ENCODE peak calls at places on chromosomes 3 and 15, in nine cellular contexts. K is HuH-7.5, F is ELR, S is T-helper 2 cell, M is memory B cell, H is GM23248, G is psoas muscle, N is AG04450, C is activated gamma-delta T cell treated with Interleukin-2 at 50 U/mL for 16 hours. X is an unnamed sample.

GRCh38 chr3:61687206-61687605 is 125.8 kb downstream of the PTPRG start:
- DNase-seq in K (no peak), F (no peak), S (no peak), M (no peak), H (no peak), G (no peak), N (no peak), C (no peak), X (no peak)

GRCh38 chr3:181711325-181712135 is at the start of gene SOX2:
- DNase-seq in K (peak; percentile 75), F (no peak), S (no peak), M (no peak), H (peak; percentile 55), G (no peak), N (no peak), C (no peak), X (peak; percentile 59)

GRCh38 chr3:152317956-152318355 is 49.2 kb downstream of the MBNL1 start:
- DNase-seq in K (no peak), F (peak; percentile 91), S (no peak), M (no peak), H (peak; percentile 87), G (no peak), N (no peak), C (no peak), X (no peak)

GRCh38 chr3:177282028-177282655 is 84.9 kb upstream of the TBL1XR1 start:
- DNase-seq in K (no peak), F (no peak), S (no peak), M (no peak), H (no peak), G (no peak), N (no peak), C (no peak), X (no peak)

GRCh38 chr3:101195951-101196713 is 124.2 kb downstream of the IMPG2 start:
- DNase-seq in K (no peak), F (peak; percentile 85), S (no peak), M (no peak), H (peak; percentile 80), G (no peak), N (no peak), C (no peak), X (no peak)

GRCh38 chr3:99929409-99930139 is 111.9 kb downstream of the CMSS1 start:
- DNase-seq in K (no peak), F (peak; percentile 13), S (no peak), M (no peak), H (peak; percentile 71), G (peak; percentile 65), N (no peak), C (no peak), X (peak; percentile 55)

GRCh38 chr3:186067360-186068242 is 41.3 kb downstream of the ETV5 start:
- DNase-seq in K (no peak), F (no peak), S (no peak), M (peak; percentile 2), H (no peak), G (no peak), N (no peak), C (no peak), X (no peak)

GRCh38 chr3:16801223-16801622 is 83.5 kb upstream of the PLCL2 start:
- DNase-seq in K (no peak), F (peak; percentile 19), S (no peak), M (no peak), H (no peak), G (no peak), N (no peak), C (no peak), X (no peak)

GRCh38 chr3:44125882-44126281 is 115.8 kb upstream of the TOPAZ1 start:
- DNase-seq in K (no peak), F (no peak), S (no peak), M (no peak), H (peak; percentile 38), G (no peak), N (no peak), C (no peak), X (no peak)

GRCh38 chr15:67107014-67107812 is 41.8 kb downstream of the SMAD3 start:
- DNase-seq in K (no peak), F (peak; percentile 99), S (peak; percentile 58), M (no peak), H (peak; percentile 99), G (peak; percentile 86), N (peak; percentile 97), C (no peak), X (peak; percentile 54)

GRCh38 chr15:75921732-75922703 is 18.3 kb downstream of the FBXO22 start:
- DNase-seq in K (no peak), F (peak; percentile 66), S (no peak), M (no peak), H (peak; percentile 73), G (no peak), N (no peak), C (no peak), X (no peak)

GRCh38 chr15:75049392-75049791 is 26.0 kb downstream of the PPCDC start:
- DNase-seq in K (no peak), F (no peak), S (no peak), M (no peak), H (no peak), G (peak; percentile 84), N (no peak), C (no peak), X (peak; percentile 89)

GRCh38 chr3:45773044-45773443 is 23.3 kb downstream of the SLC6A20 start:
- DNase-seq in K (no peak), F (no peak), S (no peak), M (no peak), H (no peak), G (no peak), N (no peak), C (no peak), X (no peak)

GRCh38 chr15:22780267-22780666 is 6.2 kb upstream of the NIPA1 start:
- DNase-seq in K (no peak), F (peak; percentile 28), S (no peak), M (no peak), H (peak; percentile 14), G (no peak), N (no peak), C (no peak), X (no peak)

GRCh38 chr3:30747771-30748281 is 141.4 kb downstream of the TGFBR2 start:
- DNase-seq in K (peak; percentile 15), F (peak; percentile 74), S (no peak), M (no peak), H (peak; percentile 79), G (no peak), N (no peak), C (no peak), X (no peak)

GRCh38 chr3:134426660-134427181 is 52.5 kb upstream of the AMOTL2 start:
- DNase-seq in K (no peak), F (peak; percentile 90), S (no peak), M (no peak), H (peak; percentile 96), G (peak; percentile 57), N (peak; percentile 74), C (no peak), X (no peak)

GRCh38 chr15:27706300-27706699 is 392.8 kb downstream of the OCA2 start:
- DNase-seq in K (no peak), F (no peak), S (no peak), M (no peak), H (no peak), G (no peak), N (no peak), C (no peak), X (no peak)

GRCh38 chr15:77858677-77859490 is 218.6 kb downstream of the TBC1D2B start:
- DNase-seq in K (no peak), F (no peak), S (no peak), M (no peak), H (no peak), G (peak; percentile 20), N (no peak), C (no peak), X (no peak)

GRCh38 chr3:42831321-42831713 is 22.1 kb downstream of the ACKR2 start:
- DNase-seq in K (no peak), F (peak; percentile 61), S (peak; percentile 44), M (peak; percentile 73), H (peak; percentile 71), G (peak; percentile 69), N (no peak), C (peak; percentile 72), X (peak; percentile 65)

GRCh38 chr3:158330820-158331219 is 220.9 kb downstream of the RSRC1 start:
- DNase-seq in K (no peak), F (peak; percentile 45), S (no peak), M (no peak), H (peak; percentile 12), G (no peak), N (no peak), C (no peak), X (no peak)

GRCh38 chr3:45199837-45200648 is 26.0 kb downstream of the TMEM158 start:
- DNase-seq in K (no peak), F (peak; percentile 96), S (no peak), M (no peak), H (peak; percentile 88), G (no peak), N (no peak), C (no peak), X (no peak)

GRCh38 chr3:150376001-150376848 is 31.9 kb upstream of the TSC22D2 start:
- DNase-seq in K (no peak), F (no peak), S (no peak), M (no peak), H (peak; percentile 78), G (no peak), N (no peak), C (no peak), X (peak; percentile 33)

GRCh38 chr15:66617137-66618090 is 51.6 kb upstream of the LCTL start:
- DNase-seq in K (no peak), F (peak; percentile 86), S (no peak), M (no peak), H (peak; percentile 94), G (peak; percentile 69), N (peak; percentile 38), C (no peak), X (peak; percentile 78)

GRCh38 chr15:32659340-32659831 is 17.9 kb downstream of the SCG5 start:
- DNase-seq in K (no peak), F (peak; percentile 43), S (no peak), M (no peak), H (peak; percentile 95), G (peak; percentile 56), N (no peak), C (no peak), X (no peak)

GRCh38 chr3:65128346-65128745 is 440.5 kb upstream of the ADAMTS9 start:
- DNase-seq in K (no peak), F (no peak), S (no peak), M (no peak), H (no peak), G (no peak), N (no peak), C (no peak), X (no peak)

GRCh38 chr3:125394406-125394805 is 19.3 kb upstream of the ZNF148 start:
- DNase-seq in K (no peak), F (no peak), S (no peak), M (no peak), H (no peak), G (no peak), N (no peak), C (no peak), X (no peak)

GRCh38 chr15:70875001-70875782 is 17.0 kb downstream of the THAP10 start:
- DNase-seq in K (no peak), F (peak; percentile 51), S (no peak), M (no peak), H (peak; percentile 68), G (no peak), N (no peak), C (no peak), X (no peak)

GRCh38 chr3:22377421-22377820 is 626.4 kb upstream of the ZNF385D start:
- DNase-seq in K (no peak), F (peak; percentile 31), S (no peak), M (no peak), H (peak; percentile 73), G (no peak), N (no peak), C (no peak), X (no peak)

GRCh38 chr15:82045892-82046667 is at the start of gene MEX3B:
- DNase-seq in K (peak; percentile 99), F (peak; percentile 94), S (peak; percentile 66), M (peak; percentile 21), H (peak; percentile 97), G (peak; percentile 98), N (peak; percentile 96), C (peak; percentile 82), X (peak; percentile 98)

GRCh38 chr3:12294885-12295580 is 6.2 kb downstream of the PPARG start:
- DNase-seq in K (no peak), F (peak; percentile 89), S (no peak), M (no peak), H (peak; percentile 86), G (no peak), N (peak; percentile 69), C (no peak), X (no peak)

GRCh38 chr15:76514292-76514691 is 177.7 kb downstream of the ISL2 start:
- DNase-seq in K (no peak), F (no peak), S (no peak), M (no peak), H (no peak), G (no peak), N (no peak), C (no peak), X (no peak)